ENCODE peak calls at places on chromosome 4, in nine cellular contexts. G, E, A, M, F, I, C, N and W are unnamed samples.

GRCh38 chr4:53721276-53721675 is 130.0 kb upstream of the LNX1 start:
- DNase-seq in A (no peak), E (no peak), M (no peak), I (no peak), G (no peak), N (no peak), F (no peak), C (no peak), W (no peak)

GRCh38 chr4:88275949-88276515 is 8.3 kb downstream of the PPM1K start:
- DNase-seq in F (no peak), N (peak; percentile 36), C (no peak), M (no peak), I (no peak), A (no peak), E (no peak), G (no peak), W (no peak)

GRCh38 chr4:3225946-3226345 is 23.0 kb upstream of the MSANTD1 start:
- DNase-seq in E (no peak), I (no peak), A (peak; percentile 58), C (peak; percentile 10), M (no peak), N (no peak), G (peak; percentile 24), F (no peak), W (no peak)

GRCh38 chr4:126533176-126533575 is 1099.6 kb upstream of the INTU start:
- DNase-seq in C (no peak), E (no peak), I (no peak), A (no peak), N (peak; percentile 18), G (no peak), F (no peak), M (no peak), W (no peak)

GRCh38 chr4:149264093-149264733 is 551.4 kb downstream of the IQCM start:
- DNase-seq in F (no peak), A (no peak), C (no peak), N (peak; percentile 83), E (peak; percentile 10), I (peak; percentile 30), M (peak; percentile 41), G (peak; percentile 14), W (peak; percentile 40)

GRCh38 chr4:119039779-119040178 is 95.9 kb upstream of the MYOZ2 start:
- DNase-seq in I (no peak), A (no peak), C (no peak), M (no peak), N (peak; percentile 20), G (no peak), E (no peak), F (no peak), W (peak; percentile 35)

GRCh38 chr4:98959411-98959810 is 30.5 kb upstream of the EIF4E start:
- DNase-seq in I (no peak), M (no peak), E (no peak), G (no peak), A (no peak), N (no peak), C (no peak), F (no peak), W (no peak)

GRCh38 chr4:183038436-183038835 is 60.6 kb upstream of the WWC2 start:
- DNase-seq in C (no peak), F (no peak), M (no peak), I (no peak), G (no peak), A (no peak), N (no peak), E (no peak), W (no peak)

GRCh38 chr4:47209833-47210232 is 178.5 kb downstream of the GABRB1 start:
- DNase-seq in F (no peak), I (no peak), N (peak; percentile 53), C (no peak), E (no peak), M (no peak), G (no peak), A (no peak), W (no peak)

GRCh38 chr4:152357206-152357605 is 178.7 kb downstream of the FBXW7 start:
- DNase-seq in N (peak; percentile 74), M (no peak), F (no peak), E (no peak), G (no peak), I (no peak), C (no peak), A (no peak), W (no peak)

GRCh38 chr4:134936014-134936413 is 734.4 kb upstream of the PABPC4L start:
- DNase-seq in F (no peak), N (no peak), C (no peak), E (no peak), A (no peak), M (no peak), I (no peak), G (no peak), W (no peak)

GRCh38 chr4:16078195-16078756 is 5.5 kb downstream of the PROM1 start:
- DNase-seq in C (no peak), F (no peak), N (no peak), M (no peak), G (no peak), A (no peak), E (no peak), I (no peak), W (no peak)

GRCh38 chr4:76459291-76459723 is 24.3 kb downstream of the SHROOM3 start:
- DNase-seq in I (no peak), N (peak; percentile 76), A (no peak), G (no peak), M (no peak), E (no peak), C (peak; percentile 18), F (no peak), W (no peak)

GRCh38 chr4:99033956-99034355 is 38.4 kb downstream of the METAP1 start:
- DNase-seq in M (no peak), E (no peak), G (no peak), I (no peak), C (no peak), N (peak; percentile 45), A (no peak), F (no peak), W (no peak)

GRCh38 chr4:113437124-113437523 is 324.4 kb downstream of the CAMK2D start:
- DNase-seq in E (no peak), G (no peak), A (no peak), N (peak; percentile 56), I (no peak), C (no peak), M (no peak), F (no peak), W (no peak)

GRCh38 chr4:98374643-98375042 is 113.5 kb downstream of the RAP1GDS1 start:
- DNase-seq in I (no peak), G (no peak), A (no peak), F (no peak), N (peak; percentile 23), E (no peak), C (no peak), M (no peak), W (no peak)

GRCh38 chr4:26233350-26233749 is 87.5 kb upstream of the RBPJ start:
- DNase-seq in A (no peak), F (no peak), N (no peak), C (no peak), E (no peak), G (no peak), M (no peak), I (no peak), W (no peak)

GRCh38 chr4:123381996-123382395 is 14.6 kb upstream of the SPRY1 start:
- DNase-seq in A (no peak), N (no peak), E (no peak), I (no peak), C (no peak), F (no peak), M (no peak), G (no peak), W (no peak)

GRCh38 chr4:73308286-73308685 is 49.7 kb upstream of the ANKRD17 start:
- DNase-seq in F (no peak), G (no peak), I (no peak), C (no peak), M (no peak), E (peak; percentile 10), N (peak; percentile 76), A (no peak), W (no peak)
- TF ChIP-seq CTCF in F (no peak), G (peak; percentile 49), I (no peak), C (no peak), M (no peak), E (no peak), N (peak; percentile 67), A (no peak), W (no peak)

GRCh38 chr4:86917212-86918039 is 17.4 kb upstream of the AFF1 start:
- DNase-seq in C (no peak), E (no peak), N (no peak), G (no peak), F (no peak), M (no peak), A (no peak), I (no peak), W (no peak)
- TF ChIP-seq CTCF in C (no peak), E (no peak), N (no peak), G (no peak), F (no peak), M (no peak), A (no peak), I (no peak), W (no peak)

GRCh38 chr4:44722001-44722400 is 4.4 kb downstream of the GNPDA2 start:
- DNase-seq in I (no peak), F (no peak), E (no peak), A (no peak), N (no peak), C (no peak), G (no peak), M (no peak), W (no peak)

GRCh38 chr4:44727471-44727870 is 1.1 kb upstream of the GNPDA2 start:
- DNase-seq in I (no peak), C (no peak), E (no peak), G (no peak), M (no peak), F (no peak), A (no peak), N (no peak), W (no peak)

GRCh38 chr4:44725166-44725565 is 1.2 kb downstream of the GNPDA2 start:
- DNase-seq in M (no peak), C (no peak), A (no peak), N (no peak), F (no peak), G (no peak), E (no peak), I (no peak), W (no peak)

GRCh38 chr4:44725861-44726820 is at the start of gene GNPDA2:
- DNase-seq in N (peak; percentile 92), F (peak; percentile 69), E (peak; percentile 86), G (peak; percentile 90), I (peak; percentile 74), C (peak; percentile 90), A (peak; percentile 95), M (peak; percentile 92), W (peak; percentile 91)
- TF ChIP-seq CTCF in N (peak; percentile 39), F (no peak), E (no peak), G (no peak), I (no peak), C (no peak), A (no peak), M (no peak), W (no peak)

DNA sequence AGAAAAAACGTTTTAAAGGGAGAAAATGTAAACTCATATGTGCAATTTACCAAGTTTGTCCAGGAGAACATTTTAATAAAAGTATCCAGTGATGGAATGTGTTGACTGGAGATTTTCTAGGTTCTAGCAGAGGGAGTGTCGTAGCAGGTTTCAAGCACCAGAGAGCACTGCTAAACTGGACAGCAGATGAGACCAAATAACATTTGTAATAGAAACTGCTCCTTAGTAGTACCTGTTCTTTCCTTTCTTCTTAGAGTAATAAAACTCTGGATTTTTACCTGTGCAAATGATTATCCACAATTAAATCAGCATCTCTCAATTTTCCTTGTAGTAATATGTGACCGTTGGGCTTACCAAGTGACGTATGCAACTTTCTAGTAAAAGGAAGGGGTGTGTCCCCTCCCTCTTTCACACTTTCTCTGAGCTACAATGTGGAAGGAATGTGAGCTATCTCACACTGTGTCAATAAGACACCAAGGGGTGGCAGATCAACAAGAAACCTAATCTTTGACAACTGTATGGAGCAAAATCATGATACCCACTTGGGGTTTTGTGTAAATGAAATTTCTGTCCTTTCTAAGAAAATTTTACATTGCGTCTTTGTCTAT is 9.5 kb downstream of the HPGDS start:
- DNase-seq in F (no peak), E (no peak), C (no peak), N (peak; percentile 52), M (no peak), I (peak; percentile 13), G (no peak), A (no peak), W (no peak)
- TF ChIP-seq CTCF in F (no peak), E (no peak), C (no peak), N (peak; percentile 60), M (no peak), I (no peak), G (no peak), A (no peak), W (no peak)